ENCODE peak calls at places on chromosome 22, in five cellular contexts. W is endothelial cell of umbilical vein, K is PC-9, G is fibroblast of lung, H is GM23338. A is an unnamed sample.

GRCh38 chr22:33853200-33854097 is 66.8 kb downstream of the LARGE1 start:
- DNase-seq in W (peak; percentile 6), K (peak; percentile 68), G (peak; percentile 85), H (peak; percentile 64), A (peak; percentile 95)

GRCh38 chr22:46107089-46107664 is 43.1 kb upstream of the PPARA start:
- DNase-seq in W (no peak), K (no peak), G (no peak), H (no peak), A (peak; percentile 92)

GRCh38 chr22:23453277-23453676 is 126.8 kb downstream of the IGLL1 start:
- DNase-seq in W (no peak), K (no peak), G (no peak), H (no peak), A (no peak)

GRCh38 chr22:20725987-20726558 is 47.8 kb upstream of the SERPIND1 start:
- DNase-seq in W (no peak), K (no peak), G (peak; percentile 50), H (no peak), A (peak; percentile 58)

GRCh38 chr22:38494498-38494897 is 11.6 kb downstream of the DDX17 start:
- DNase-seq in W (no peak), K (no peak), G (peak; percentile 90), H (no peak), A (no peak)

GRCh38 chr22:28148816-28149465 is 229.9 kb upstream of the PITPNB start:
- DNase-seq in W (no peak), K (no peak), G (peak; percentile 68), H (no peak), A (no peak)

GRCh38 chr22:22721681-22722309 is 77.4 kb downstream of the GGTLC2 start:
- DNase-seq in W (no peak), K (no peak), G (peak; percentile 46), H (no peak), A (no peak)

GRCh38 chr22:37521236-37521739 is 2.1 kb upstream of the CARD10 start:
- DNase-seq in W (no peak), K (no peak), G (no peak), H (no peak), A (peak; percentile 31)

GRCh38 chr22:22925146-22925794 is 37.7 kb downstream of the IGLL5 start:
- DNase-seq in W (no peak), K (no peak), G (no peak), H (no peak), A (no peak)

GRCh38 chr22:46371623-46372226 is 36.2 kb downstream of the TRMU start:
- DNase-seq in W (no peak), K (no peak), G (no peak), H (no peak), A (no peak)

GRCh38 chr22:24510694-24511625 is 15.8 kb downstream of the UPB1 start:
- DNase-seq in W (no peak), K (no peak), G (peak; percentile 75), H (no peak), A (peak; percentile 69)

GRCh38 chr22:38110863-38111852 is 674 bp upstream of the BAIAP2L2 start:
- DNase-seq in W (no peak), K (peak; percentile 84), G (no peak), H (peak; percentile 72), A (peak; percentile 67)

GRCh38 chr22:39871008-39871798 is 22.4 kb downstream of the ENTHD1 start:
- DNase-seq in W (no peak), K (no peak), G (no peak), H (no peak), A (no peak)

GRCh38 chr22:38715176-38715764 is 9.5 kb downstream of the GTPBP1 start:
- DNase-seq in W (no peak), K (no peak), G (no peak), H (no peak), A (no peak)

GRCh38 chr22:48188211-48188845 is 1425.9 kb downstream of the TBC1D22A start:
- DNase-seq in W (no peak), K (no peak), G (no peak), H (no peak), A (no peak)

GRCh38 chr22:44463151-44463550 is 34.9 kb downstream of the RTL6 start:
- DNase-seq in W (no peak), K (no peak), G (no peak), H (no peak), A (peak; percentile 21)

GRCh38 chr22:39932918-39933649 is 27.1 kb upstream of the TMA7B start:
- DNase-seq in W (peak; percentile 23), K (peak; percentile 29), G (no peak), H (peak; percentile 95), A (no peak)

GRCh38 chr22:46377566-46378498 is 42.3 kb downstream of the TRMU start:
- DNase-seq in W (no peak), K (peak; percentile 94), G (peak; percentile 64), H (peak; percentile 74), A (no peak)

GRCh38 chr22:45503816-45504702 is 1.4 kb downstream of the FBLN1 start:
- DNase-seq in W (no peak), K (no peak), G (peak; percentile 83), H (peak; percentile 80), A (peak; percentile 43)

GRCh38 chr22:45240810-45241631 is at the start of gene KIAA0930:
- DNase-seq in W (peak; percentile 50), K (peak; percentile 56), G (peak; percentile 49), H (peak; percentile 94), A (peak; percentile 99)

GRCh38 chr22:44729391-44730012 is 22.9 kb upstream of the ARHGAP8 start:
- DNase-seq in W (peak; percentile 38), K (no peak), G (peak; percentile 66), H (no peak), A (peak; percentile 93)

GRCh38 chr22:46002757-46003270 is 25.9 kb upstream of the WNT7B start:
- DNase-seq in W (no peak), K (no peak), G (peak; percentile 73), H (no peak), A (peak; percentile 97)

GRCh38 chr22:47550524-47551437 is 788.3 kb downstream of the TBC1D22A start:
- DNase-seq in W (no peak), K (no peak), G (no peak), H (no peak), A (peak; percentile 56)

GRCh38 chr22:45877036-45877380 is 100.0 kb downstream of the WNT7B start:
- DNase-seq in W (no peak), K (no peak), G (no peak), H (no peak), A (no peak)

GRCh38 chr22:20660441-20661054 is 113.4 kb upstream of the SERPIND1 start:
- DNase-seq in W (no peak), K (no peak), G (no peak), H (no peak), A (no peak)

GRCh38 chr22:17087176-17088131 is 2.7 kb downstream of the IL17RA start:
- DNase-seq in W (no peak), K (no peak), G (peak; percentile 77), H (no peak), A (no peak)

GRCh38 chr22:16955678-16956210 is 52.3 kb downstream of the GAB4 start:
- DNase-seq in W (no peak), K (no peak), G (no peak), H (no peak), A (no peak)

GRCh38 chr22:41341012-41341411 is 39.7 kb downstream of the ZC3H7B start:
- DNase-seq in W (no peak), K (no peak), G (no peak), H (no peak), A (peak; percentile 89)

GRCh38 chr22:41338614-41339212 is 37.4 kb downstream of the ZC3H7B start:
- DNase-seq in W (no peak), K (no peak), G (no peak), H (no peak), A (peak; percentile 82)

GRCh38 chr22:41341990-41342389 is 39.8 kb upstream of the TEF start:
- DNase-seq in W (no peak), K (no peak), G (no peak), H (no peak), A (peak; percentile 85)

GRCh38 chr22:41340357-41340756 is 39.0 kb downstream of the ZC3H7B start:
- DNase-seq in W (no peak), K (no peak), G (no peak), H (no peak), A (peak; percentile 43)

DNA sequence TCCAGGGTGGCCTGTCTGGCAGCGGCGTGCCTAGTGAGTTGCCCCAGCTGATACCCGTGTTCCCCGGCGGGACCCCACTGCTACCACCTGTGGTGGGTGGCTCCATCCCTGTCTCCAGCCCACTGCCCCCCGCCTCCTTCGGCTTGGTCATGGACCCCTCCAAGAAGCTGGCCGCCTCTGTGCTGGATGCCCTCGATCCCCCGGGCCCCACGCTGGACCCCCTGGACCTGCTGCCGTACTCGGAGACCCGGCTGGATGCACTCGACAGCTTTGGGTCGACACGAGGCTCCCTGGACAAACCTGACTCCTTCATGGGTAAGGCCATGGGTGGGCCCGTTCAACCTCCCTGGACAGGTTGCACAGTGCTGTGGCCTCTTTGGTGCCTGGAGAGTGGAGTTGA is 38.5 kb downstream of the ZC3H7B start:
- DNase-seq in W (no peak), K (no peak), G (no peak), H (no peak), A (peak; percentile 32)
- H3K36me3 ChIP-seq in W (peaks cover 56% of the 10 kb centered on the region), K (peaks cover 18% of the 10 kb centered on the region), G (peaks cover 39% of the 10 kb centered on the region), H (no peaks in the 10 kb centered on the region), A (peaks cover 60% of the 10 kb centered on the region)

DNA sequence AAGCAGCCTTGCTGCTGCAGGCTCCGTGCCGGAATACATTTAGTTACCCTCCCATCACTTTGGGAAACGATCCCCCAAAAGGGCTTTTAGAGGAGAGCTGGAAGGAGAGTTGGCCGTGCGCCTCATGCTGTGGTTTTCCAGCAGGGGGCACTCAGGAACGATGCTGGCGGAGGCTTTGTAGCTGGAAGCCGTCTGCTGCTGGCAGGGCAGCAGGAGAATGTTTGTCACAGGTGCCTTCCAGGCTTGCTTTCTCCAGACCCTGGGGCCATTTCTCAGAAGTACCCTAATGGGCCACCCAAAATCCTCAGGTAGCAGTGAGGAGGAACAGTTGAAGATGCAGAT is 30.0 kb upstream of the CABP7 start:
- DNase-seq in W (peak; percentile 43), K (peak; percentile 16), G (peak; percentile 46), H (peak; percentile 90), A (peak; percentile 95)
- TF ChIP-seq CTCF in W (peak; percentile 83), K (peak; percentile 60), G (peak; percentile 87), H (peak; percentile 84), A (peak; percentile 75)

GRCh38 chr22:18119409-18120110 is 9.0 kb downstream of the TUBA8 start:
- DNase-seq in W (no peak), K (no peak), G (no peak), H (no peak), A (no peak)
- H3K79me2 ChIP-seq in W (no peaks in the 10 kb centered on the region), K (no peaks in the 10 kb centered on the region), G (no peaks in the 10 kb centered on the region), H (no peaks in the 10 kb centered on the region), A (no peaks in the 10 kb centered on the region)

GRCh38 chr22:36311386-36312085 is 58.6 kb downstream of the APOL1 start:
- DNase-seq in W (no peak), K (peak; percentile 72), G (peak; percentile 65), H (no peak), A (no peak)
- H3K36me3 ChIP-seq in W (peaks cover 63% of the 10 kb centered on the region), K (peaks cover 81% of the 10 kb centered on the region), G (peaks cover 67% of the 10 kb centered on the region), H (peaks cover 72% of the 10 kb centered on the region), A (peaks cover 94% of the 10 kb centered on the region)

GRCh38 chr22:42313804-42314581 is 43.5 kb upstream of the TCF20 start:
- DNase-seq in W (peak; percentile 15), K (peak; percentile 85), G (peak; percentile 63), H (peak; percentile 89), A (no peak)
- TF ChIP-seq CTCF in W (peak; percentile 52), K (peak; percentile 87), G (peak; percentile 53), H (peak; percentile 66), A (peak; percentile 37)

A was measured in osteoblast.